ENCODE peak calls at places on chromosomes 2 and 18, in four cellular contexts. L is AG10803, U is WERI-Rb-1, R is cardiac muscle cell. O is an unnamed sample.

GRCh38 chr18:72342933-72343332 is 201.2 kb downstream of the CBLN2 start:
- DNase-seq in L (peak), U (no peak), R (no peak), O (no peak)

GRCh38 chr2:239583879-239584859 is 183.3 kb upstream of the HDAC4 start:
- DNase-seq in L (no peak), U (no peak), R (no peak), O (no peak)

GRCh38 chr18:6249110-6249680 is 165.5 kb downstream of the L3MBTL4 start:
- DNase-seq in L (no peak), U (no peak), R (no peak), O (no peak)

GRCh38 chr2:165401285-165401852 is 68.1 kb upstream of the CSRNP3 start:
- DNase-seq in L (peak), U (no peak), R (peak), O (peak)

GRCh38 chr2:28665041-28665704 is 86.5 kb upstream of the PPP1CB start:
- DNase-seq in L (peak), U (no peak), R (peak), O (no peak)

GRCh38 chr2:149383340-149383739 is 53.0 kb downstream of the LYPD6 start:
- DNase-seq in L (peak), U (no peak), R (no peak), O (no peak)

GRCh38 chr2:109333414-109334194 is 204.6 kb downstream of the SH3RF3 start:
- DNase-seq in L (no peak), U (no peak), R (peak), O (no peak)

GRCh38 chr2:174705321-174705720 is 59.0 kb downstream of the CHRNA1 start:
- DNase-seq in L (no peak), U (no peak), R (no peak), O (no peak)

GRCh38 chr2:226736391-226736790 is 63.2 kb downstream of the IRS1 start:
- DNase-seq in L (no peak), U (no peak), R (no peak), O (no peak)

GRCh38 chr18:69127844-69128486 is 272.7 kb upstream of the DOK6 start:
- DNase-seq in L (peak), U (no peak), R (peak), O (no peak)

GRCh38 chr2:192775011-192775410 is 580.3 kb upstream of the TMEFF2 start:
- DNase-seq in L (no peak), U (no peak), R (no peak), O (no peak)

GRCh38 chr2:163028807-163029206 is 190.2 kb upstream of the KCNH7 start:
- DNase-seq in L (no peak), U (no peak), R (no peak), O (no peak)

GRCh38 chr2:86695053-86695691 is 24.9 kb upstream of the RMND5A start:
- DNase-seq in L (no peak), U (no peak), R (no peak), O (no peak)

GRCh38 chr18:9421096-9421495 is 54.2 kb upstream of the RALBP1 start:
- DNase-seq in L (no peak), U (no peak), R (no peak), O (no peak)

GRCh38 chr2:43210467-43211303 is 15.7 kb downstream of the ZFP36L2 start:
- DNase-seq in L (peak), U (no peak), R (peak), O (no peak)

GRCh38 chr2:41994177-41994576 is 53.6 kb upstream of the PKDCC start:
- DNase-seq in L (peak), U (no peak), R (peak), O (no peak)

GRCh38 chr18:58013241-58014211 is 30.5 kb upstream of the NEDD4L start:
- DNase-seq in L (no peak), U (no peak), R (no peak), O (no peak)

GRCh38 chr2:162072976-162073775 is 839 bp downstream of the DPP4 start:
- DNase-seq in L (peak), U (peak), R (no peak), O (no peak)

GRCh38 chr18:9135912-9136314 is 668 bp upstream of the ANKRD12 start:
- DNase-seq in L (no peak), U (no peak), R (peak), O (peak)

GRCh38 chr2:75113217-75113616 is 86.1 kb downstream of the TACR1 start:
- DNase-seq in L (no peak), U (no peak), R (no peak), O (no peak)

GRCh38 chr2:234286956-234287355 is 209.9 kb downstream of the ARL4C start:
- DNase-seq in L (no peak), U (no peak), R (no peak), O (no peak)

GRCh38 chr2:171615071-171615470 is 72.2 kb upstream of the DYNC1I2 start:
- DNase-seq in L (peak), U (no peak), R (peak), O (no peak)

GRCh38 chr2:88669371-88670214 is 21.9 kb upstream of the RPIA start:
- DNase-seq in L (peak), U (peak), R (peak), O (no peak)

GRCh38 chr18:35030234-35030989 is 10.8 kb upstream of the MAPRE2 start:
- DNase-seq in L (no peak), U (no peak), R (no peak), O (no peak)

GRCh38 chr2:168315331-168316072 is 68.1 kb upstream of the STK39 start:
- DNase-seq in L (no peak), U (no peak), R (no peak), O (no peak)

GRCh38 chr2:64695656-64696310 is 42.1 kb upstream of the SERTAD2 start:
- DNase-seq in L (peak), U (no peak), R (peak), O (no peak)

GRCh38 chr2:226115102-226115831 is 684.4 kb downstream of the IRS1 start:
- DNase-seq in L (peak), U (no peak), R (peak), O (no peak)

GRCh38 chr2:28736034-28736433 is 15.6 kb upstream of the PPP1CB start:
- DNase-seq in L (peak), U (no peak), R (peak), O (peak)

GRCh38 chr2:101883860-101884259 is 107.9 kb upstream of the IL1R2 start:
- DNase-seq in L (peak), U (no peak), R (peak), O (no peak)

GRCh38 chr2:240921319-240922233 is 15.4 kb downstream of the CROCC2 start:
- DNase-seq in L (peak), U (peak), R (peak), O (no peak)

GRCh38 chr2:213923543-213923942 is 487.3 kb upstream of the VWC2L start:
- DNase-seq in L (no peak), U (no peak), R (no peak), O (no peak)

GRCh38 chr18:22250591-22250996 is 81.2 kb downstream of the GATA6 start:
- DNase-seq in L (peak), U (no peak), R (peak), O (no peak)

GRCh38 chr2:146147448-146148012 is 1627.6 kb upstream of the ZEB2 start:
- DNase-seq in L (no peak), U (no peak), R (peak), O (no peak)

GRCh38 chr2:190408538-190409271 is 550 bp downstream of the MFSD6 start:
- DNase-seq in L (peak), U (peak), R (no peak), O (no peak)

GRCh38 chr2:191171708-191172355 is 21.0 kb upstream of the STAT4 start:
- DNase-seq in L (peak), U (no peak), R (peak), O (no peak)

GRCh38 chr2:10233131-10234012 is 69.3 kb upstream of the HPCAL1 start:
- DNase-seq in L (no peak), U (no peak), R (no peak), O (no peak)

GRCh38 chr18:76451475-76452331 is 43.3 kb downstream of the ZNF516 start:
- DNase-seq in L (no peak), U (peak), R (no peak), O (no peak)
- H3K4me3 ChIP-seq in L (peak), U (peak), R (peak), O (no peak)

DNA sequence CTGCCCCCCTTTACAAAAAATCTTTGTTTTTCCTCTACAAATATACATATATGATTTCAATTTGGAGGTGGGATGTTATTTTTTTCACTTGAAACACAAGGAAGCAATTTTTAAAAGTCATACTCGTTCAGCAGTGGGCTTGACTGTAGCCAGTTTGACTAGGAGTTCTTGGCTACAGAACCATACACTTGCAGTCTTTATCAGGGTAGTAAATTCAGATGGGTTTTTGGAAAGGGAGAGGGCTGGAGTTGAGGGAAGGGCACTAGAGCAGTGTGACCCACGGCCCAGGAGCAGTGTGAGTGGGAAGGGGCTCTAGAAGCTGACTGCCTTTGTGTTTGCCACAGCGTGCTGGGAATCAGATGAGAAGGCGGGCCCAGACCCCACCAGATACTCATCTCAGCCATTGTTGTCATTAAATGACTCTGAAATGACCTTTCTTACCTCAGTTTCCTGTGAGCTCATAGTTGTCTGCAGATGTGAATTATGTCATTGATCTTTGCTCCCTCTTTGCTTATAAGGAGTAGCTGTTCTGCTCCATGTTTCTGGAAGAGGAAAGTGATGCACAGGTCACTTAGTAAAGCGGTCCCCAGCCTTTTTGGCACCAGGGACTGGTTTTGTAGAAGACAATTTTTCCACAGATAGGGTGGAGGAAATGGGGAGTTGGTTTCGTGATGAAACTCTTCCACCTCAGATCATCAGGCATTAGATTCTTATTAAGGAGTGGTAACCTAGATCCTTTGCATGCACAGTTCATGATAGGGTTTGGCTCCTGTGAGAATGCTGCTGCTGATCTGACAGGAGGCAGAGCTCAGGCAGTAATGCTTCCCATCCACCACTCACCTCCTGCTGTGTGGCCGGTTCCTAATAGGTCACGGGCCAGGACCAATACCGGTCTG is 116.8 kb downstream of the SPTBN1 start:
- DNase-seq in L (no peak), U (no peak), R (peak), O (no peak)
- H3K4me3 ChIP-seq in L (no peak), U (no peak), R (no peak), O (peak)

GRCh38 chr2:25497862-25498407 is 156.2 kb upstream of the DNMT3A start:
- DNase-seq in L (no peak), U (no peak), R (no peak), O (no peak)
- H3K4me3 ChIP-seq in L (no peak), U (no peak), R (no peak), O (no peak)

GRCh38 chr2:1808921-1809551 is 64.7 kb upstream of the PXDN start:
- DNase-seq in L (peak), U (no peak), R (no peak), O (no peak)

GRCh38 chr2:1804865-1805264 is 60.5 kb upstream of the PXDN start:
- DNase-seq in L (no peak), U (no peak), R (no peak), O (no peak)

GRCh38 chr2:1806254-1806653 is 61.9 kb upstream of the PXDN start:
- DNase-seq in L (no peak), U (no peak), R (no peak), O (no peak)

GRCh38 chr2:1809726-1810125 is 65.4 kb upstream of the PXDN start:
- DNase-seq in L (no peak), U (no peak), R (no peak), O (no peak)

GRCh38 chr2:1807167-1807566 is 62.9 kb upstream of the PXDN start:
- DNase-seq in L (no peak), U (no peak), R (no peak), O (no peak)
- H3K4me3 ChIP-seq in L (no peak), U (peak), R (no peak), O (no peak)

GRCh38 chr18:49563130-49563540 is 1.3 kb downstream of the LIPG start:
- DNase-seq in L (no peak), U (no peak), R (peak), O (no peak)

GRCh38 chr18:49561377-49562193 is at the start of gene LIPG:
- DNase-seq in L (no peak), U (peak), R (peak), O (peak)

GRCh38 chr18:49562481-49563129 is 748 bp downstream of the LIPG start:
- DNase-seq in L (no peak), U (no peak), R (peak), O (no peak)

GRCh38 chr18:49560277-49561126 is 1.4 kb upstream of the LIPG start:
- DNase-seq in L (no peak), U (no peak), R (peak), O (no peak)

DNA sequence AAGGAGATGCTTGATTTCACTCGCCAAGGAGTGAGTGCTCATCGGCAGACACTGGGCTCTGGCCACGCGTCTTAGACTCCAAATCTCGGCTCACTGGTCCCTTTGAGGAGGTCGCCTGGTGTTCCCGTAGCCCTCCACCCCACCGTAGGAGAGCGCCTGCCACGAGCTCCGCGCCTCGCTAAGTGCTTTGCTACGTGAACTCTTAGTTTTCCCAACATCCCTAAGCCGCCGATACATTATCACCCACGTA is 805 bp upstream of the LIPG start:
- DNase-seq in L (no peak), U (no peak), R (no peak), O (no peak)
- H3K4me3 ChIP-seq in L (peak), U (peak), R (peak), O (peak)

O was measured in LNCaP clone FGC.